ENCODE peak calls at places on chromosomes 11 and 22, in six cellular contexts. E is GM12891; D is stimulated activated CD4-positive, alpha-beta T cell treated with anti-CD3 and anti-CD28 coated beads, Interleukin-2, amount 100 ng/mL, for 48 hours; U is CD4-positive, alpha-beta T cell; C is HEK293T; G is MM.1S. Z is an unnamed sample.

GRCh38 chr22:38335077-38335476 is 17.8 kb upstream of the CSNK1E start:
- DNase-seq in E (no peak), D (no peak), U (no peak), C (no peak), G (no peak), Z (no peak)

GRCh38 chr11:62132689-62133293 is 9.0 kb downstream of the INCENP start:
- DNase-seq in E (no peak), D (no peak), U (no peak), C (no peak), G (no peak), Z (no peak)

GRCh38 chr11:57240757-57241156 is 3.7 kb upstream of the APLNR start:
- DNase-seq in E (no peak), D (no peak), U (no peak), C (no peak), G (no peak), Z (peak; percentile 68)

GRCh38 chr11:35589281-35589680 is 29.0 kb upstream of the FJX1 start:
- DNase-seq in E (no peak), D (no peak), U (no peak), C (no peak), G (no peak), Z (no peak)

GRCh38 chr11:55707029-55707428 is 45.0 kb downstream of the OR4C6 start:
- DNase-seq in E (no peak), D (no peak), U (no peak), C (no peak), G (peak; percentile 53), Z (peak; percentile 22)

GRCh38 chr22:32801001-32801435 is 487 bp upstream of the TIMP3 start:
- DNase-seq in E (no peak), D (no peak), U (no peak), C (no peak), G (no peak), Z (no peak)

GRCh38 chr11:77522215-77522614 is 48.3 kb upstream of the PAK1 start:
- DNase-seq in E (no peak), D (no peak), U (no peak), C (no peak), G (no peak), Z (no peak)

GRCh38 chr11:84165139-84165538 is 879.0 kb upstream of the CCDC90B start:
- DNase-seq in E (no peak), D (no peak), U (no peak), C (no peak), G (no peak), Z (no peak)

GRCh38 chr22:24247011-24247507 is 2.2 kb upstream of the GGT5 start:
- DNase-seq in E (no peak), D (no peak), U (no peak), C (peak; percentile 8), G (no peak), Z (no peak)

GRCh38 chr11:9953994-9954626 is 290.2 kb downstream of the SWAP70 start:
- DNase-seq in E (no peak), D (no peak), U (no peak), C (no peak), G (no peak), Z (no peak)

GRCh38 chr11:134476435-134477021 is 64.5 kb upstream of the B3GAT1 start:
- DNase-seq in E (no peak), D (no peak), U (no peak), C (peak; percentile 33), G (no peak), Z (no peak)

GRCh38 chr22:47296405-47297260 is 534.2 kb downstream of the TBC1D22A start:
- DNase-seq in E (no peak), D (no peak), U (no peak), C (no peak), G (no peak), Z (no peak)

GRCh38 chr22:27906241-27906640 is 12.8 kb downstream of the PITPNB start:
- DNase-seq in E (no peak), D (no peak), U (no peak), C (no peak), G (no peak), Z (no peak)

GRCh38 chr22:37431811-37432707 is 4.8 kb upstream of the ELFN2 start:
- DNase-seq in E (no peak), D (peak; percentile 44), U (no peak), C (no peak), G (no peak), Z (no peak)

GRCh38 chr11:36409152-36409713 is 100.8 kb downstream of the TRAF6 start:
- DNase-seq in E (no peak), D (no peak), U (no peak), C (no peak), G (no peak), Z (no peak)

GRCh38 chr22:37173709-37174108 is 14.3 kb downstream of the C1QTNF6 start:
- DNase-seq in E (no peak), D (no peak), U (no peak), C (no peak), G (no peak), Z (no peak)

GRCh38 chr22:39434243-39434653 is 22.6 kb upstream of the MGAT3 start:
- DNase-seq in E (no peak), D (no peak), U (no peak), C (no peak), G (no peak), Z (no peak)

GRCh38 chr22:20656902-20657836 is 116.7 kb upstream of the SERPIND1 start:
- DNase-seq in E (no peak), D (no peak), U (no peak), C (no peak), G (peak; percentile 10), Z (peak; percentile 35)

GRCh38 chr11:15969281-15969680 is 387.1 kb downstream of the SOX6 start:
- DNase-seq in E (no peak), D (no peak), U (no peak), C (no peak), G (peak; percentile 85), Z (no peak)

GRCh38 chr11:125637840-125638239 is 12.9 kb downstream of the CHEK1 start:
- DNase-seq in E (no peak), D (no peak), U (no peak), C (no peak), G (no peak), Z (no peak)

GRCh38 chr11:60776167-60776566 is 9.0 kb upstream of the MS4A10 start:
- DNase-seq in E (no peak), D (no peak), U (no peak), C (no peak), G (no peak), Z (no peak)

GRCh38 chr22:48705159-48705916 is 1122.3 kb downstream of the BRD1 start:
- DNase-seq in E (no peak), D (no peak), U (no peak), C (no peak), G (no peak), Z (no peak)

GRCh38 chr22:19275104-19275503 is 16.4 kb downstream of the CLTCL1 start:
- DNase-seq in E (no peak), D (no peak), U (no peak), C (no peak), G (no peak), Z (no peak)

GRCh38 chr11:96579642-96580041 is 189.8 kb downstream of the JRKL start:
- DNase-seq in E (no peak), D (no peak), U (no peak), C (no peak), G (no peak), Z (no peak)

GRCh38 chr22:36386351-36386899 is 1.3 kb downstream of the MYH9 start:
- DNase-seq in E (no peak), D (no peak), U (peak; percentile 19), C (no peak), G (peak; percentile 63), Z (no peak)

GRCh38 chr11:17686185-17686980 is 33.0 kb upstream of the MYOD1 start:
- DNase-seq in E (no peak), D (no peak), U (no peak), C (no peak), G (no peak), Z (peak; percentile 84)

GRCh38 chr11:62033191-62034044 is 66.0 kb upstream of the FTH1 start:
- DNase-seq in E (no peak), D (no peak), U (no peak), C (no peak), G (no peak), Z (no peak)

GRCh38 chr11:80103149-80103859 is 662.5 kb upstream of the TENM4 start:
- DNase-seq in E (no peak), D (no peak), U (no peak), C (no peak), G (no peak), Z (no peak)

GRCh38 chr11:121310908-121311307 is 18.3 kb downstream of the SC5D start:
- DNase-seq in E (no peak), D (no peak), U (no peak), C (no peak), G (no peak), Z (no peak)

GRCh38 chr11:22797081-22797480 is 32.5 kb downstream of the SVIP start:
- DNase-seq in E (no peak), D (no peak), U (no peak), C (no peak), G (no peak), Z (peak; percentile 36)

GRCh38 chr11:17649696-17650600 is 69.4 kb upstream of the MYOD1 start:
- DNase-seq in E (no peak), D (no peak), U (no peak), C (peak; percentile 12), G (no peak), Z (no peak)

GRCh38 chr11:113904379-113905101 is at the start of gene HTR3B:
- DNase-seq in E (no peak), D (no peak), U (no peak), C (no peak), G (no peak), Z (no peak)

GRCh38 chr22:22156716-22157499 is 87.7 kb upstream of the VPREB1 start:
- DNase-seq in E (peak; percentile 44), D (peak; percentile 65), U (peak; percentile 42), C (peak; percentile 84), G (peak; percentile 91), Z (peak; percentile 70)

GRCh38 chr11:120168108-120168959 is 30.4 kb upstream of the TRIM29 start:
- DNase-seq in E (no peak), D (no peak), U (no peak), C (peak; percentile 3), G (no peak), Z (no peak)

GRCh38 chr11:70687716-70688115 is 289.4 kb downstream of the CTTN start:
- DNase-seq in E (no peak), D (no peak), U (no peak), C (no peak), G (no peak), Z (no peak)